ENCODE peak calls at places on chromosomes 3 and 15, in ten cellular contexts. A is body of pancreas; N is hepatocyte; Y is astrocyte of the spinal cord; L is HFFc6; U is glutamatergic neuron; G is CD8-positive, alpha-beta T cell; J is mucosa of descending colon; C is stomach; F is A549. E is an unnamed sample.

GRCh38 chr3:9653565-9654248 is 4.4 kb downstream of the MTMR14 start:
- DNase-seq in A (no peak), N (no peak), Y (no peak), L (no peak), U (no peak), G (no peak), J (no peak), C (no peak), F (no peak), E (no peak)

GRCh38 chr3:175193815-175194518 is 334.8 kb downstream of the NAALADL2 start:
- DNase-seq in A (no peak), N (no peak), Y (peak), L (peak), U (no peak), G (no peak), J (no peak), C (no peak), F (no peak), E (no peak)

GRCh38 chr3:112199622-112200316 is 66.7 kb upstream of the GCSAM start:
- DNase-seq in A (no peak), N (no peak), Y (peak), L (peak), U (no peak), G (no peak), J (no peak), C (no peak), F (peak), E (no peak)

GRCh38 chr3:25944328-25944727 is 154.4 kb downstream of the OXSM start:
- DNase-seq in A (no peak), N (no peak), Y (no peak), L (no peak), U (no peak), G (no peak), J (no peak), C (no peak), F (no peak), E (no peak)

GRCh38 chr3:195543642-195544536 is 764 bp upstream of the PPP1R2 start:
- DNase-seq in A (no peak), N (no peak), Y (peak), L (no peak), U (no peak), G (peak), J (peak), C (no peak), F (peak), E (peak)

GRCh38 chr15:51888593-51889195 is 59.2 kb downstream of the TMOD3 start:
- DNase-seq in A (no peak), N (peak), Y (no peak), L (no peak), U (no peak), G (no peak), J (no peak), C (no peak), F (peak), E (peak)

GRCh38 chr3:146968204-146968651 is 363.1 kb upstream of the PLSCR5 start:
- DNase-seq in A (no peak), N (no peak), Y (peak), L (peak), U (no peak), G (no peak), J (no peak), C (no peak), F (no peak), E (no peak)

GRCh38 chr3:132228923-132229322 is 88.3 kb upstream of the ACP3 start:
- DNase-seq in A (no peak), N (no peak), Y (peak), L (peak), U (no peak), G (no peak), J (no peak), C (no peak), F (no peak), E (no peak)

GRCh38 chr3:112354642-112355333 is 21.8 kb downstream of the CD200 start:
- DNase-seq in A (no peak), N (no peak), Y (no peak), L (no peak), U (no peak), G (no peak), J (no peak), C (no peak), F (no peak), E (no peak)

GRCh38 chr3:100838157-100838556 is 128.9 kb downstream of the TFG start:
- DNase-seq in A (no peak), N (no peak), Y (no peak), L (no peak), U (no peak), G (no peak), J (no peak), C (no peak), F (no peak), E (no peak)

GRCh38 chr3:35653347-35653746 is 14.0 kb downstream of the ARPP21 start:
- DNase-seq in A (no peak), N (no peak), Y (no peak), L (no peak), U (no peak), G (no peak), J (no peak), C (no peak), F (no peak), E (no peak)

GRCh38 chr15:41465822-41466421 is 27.8 kb upstream of the ITPKA start:
- DNase-seq in A (no peak), N (peak), Y (peak), L (peak), U (no peak), G (no peak), J (no peak), C (no peak), F (peak), E (peak)

GRCh38 chr3:70919661-70920060 is 607.2 kb upstream of the MDFIC2 start:
- DNase-seq in A (no peak), N (no peak), Y (no peak), L (no peak), U (no peak), G (no peak), J (no peak), C (no peak), F (no peak), E (no peak)

GRCh38 chr3:194422188-194422587 is 23.1 kb upstream of the GP5 start:
- DNase-seq in A (no peak), N (no peak), Y (peak), L (peak), U (no peak), G (no peak), J (no peak), C (no peak), F (no peak), E (no peak)

GRCh38 chr15:73293773-73294172 is 75.0 kb downstream of the HCN4 start:
- DNase-seq in A (no peak), N (peak), Y (no peak), L (no peak), U (no peak), G (no peak), J (no peak), C (no peak), F (no peak), E (no peak)

GRCh38 chr3:87626471-87626995 is 350.1 kb upstream of the POU1F1 start:
- DNase-seq in A (no peak), N (no peak), Y (peak), L (no peak), U (no peak), G (no peak), J (no peak), C (no peak), F (no peak), E (no peak)

GRCh38 chr15:33411596-33412545 is 101.1 kb downstream of the RYR3 start:
- DNase-seq in A (no peak), N (no peak), Y (no peak), L (no peak), U (no peak), G (no peak), J (no peak), C (no peak), F (no peak), E (no peak)

GRCh38 chr3:60081381-60082095 is 1031.7 kb upstream of the CFAP20DC start:
- DNase-seq in A (no peak), N (no peak), Y (no peak), L (no peak), U (no peak), G (no peak), J (no peak), C (no peak), F (no peak), E (no peak)

GRCh38 chr3:13011369-13012227 is 61.6 kb downstream of the IQSEC1 start:
- DNase-seq in A (no peak), N (no peak), Y (no peak), L (no peak), U (no peak), G (peak), J (peak), C (peak), F (no peak), E (no peak)

GRCh38 chr15:63939531-63940130 is 105.9 kb upstream of the HERC1 start:
- DNase-seq in A (peak), N (no peak), Y (peak), L (peak), U (no peak), G (peak), J (no peak), C (peak), F (no peak), E (no peak)

GRCh38 chr3:55482496-55483195 is 4.5 kb downstream of the WNT5A start:
- DNase-seq in A (peak), N (peak), Y (peak), L (peak), U (peak), G (no peak), J (peak), C (no peak), F (no peak), E (peak)

GRCh38 chr15:88484781-88485246 is 17.3 kb downstream of the MRPS11 start:
- DNase-seq in A (no peak), N (peak), Y (peak), L (peak), U (no peak), G (no peak), J (no peak), C (no peak), F (no peak), E (no peak)

GRCh38 chr3:184601576-184602405 is 40.2 kb downstream of the EPHB3 start:
- DNase-seq in A (no peak), N (no peak), Y (no peak), L (no peak), U (no peak), G (no peak), J (no peak), C (no peak), F (no peak), E (no peak)

GRCh38 chr3:25454411-25454927 is 26.4 kb downstream of the RARB start:
- DNase-seq in A (no peak), N (no peak), Y (no peak), L (peak), U (no peak), G (no peak), J (no peak), C (no peak), F (no peak), E (no peak)

GRCh38 chr3:128480717-128481437 is 12.1 kb downstream of the GATA2 start:
- DNase-seq in A (no peak), N (no peak), Y (no peak), L (no peak), U (no peak), G (no peak), J (no peak), C (no peak), F (no peak), E (no peak)

GRCh38 chr3:46098319-46098761 is 71.1 kb upstream of the XCR1 start:
- DNase-seq in A (peak), N (no peak), Y (peak), L (no peak), U (no peak), G (peak), J (no peak), C (no peak), F (no peak), E (no peak)

GRCh38 chr3:192413461-192413860 is 313.9 kb downstream of the FGF12 start:
- DNase-seq in A (no peak), N (no peak), Y (no peak), L (no peak), U (no peak), G (no peak), J (no peak), C (no peak), F (peak), E (no peak)

GRCh38 chr3:85589145-85589544 is 630.4 kb downstream of the CADM2 start:
- DNase-seq in A (no peak), N (no peak), Y (peak), L (no peak), U (no peak), G (no peak), J (no peak), C (no peak), F (no peak), E (peak)

GRCh38 chr3:172546105-172546504 is 22.9 kb upstream of the TNFSF10 start:
- DNase-seq in A (no peak), N (no peak), Y (peak), L (no peak), U (no peak), G (no peak), J (no peak), C (no peak), F (no peak), E (no peak)

GRCh38 chr3:172542999-172543398 is 19.8 kb upstream of the TNFSF10 start:
- DNase-seq in A (no peak), N (no peak), Y (no peak), L (peak), U (no peak), G (no peak), J (no peak), C (no peak), F (no peak), E (no peak)

GRCh38 chr3:172543884-172544283 is 20.7 kb upstream of the TNFSF10 start:
- DNase-seq in A (no peak), N (no peak), Y (no peak), L (no peak), U (no peak), G (no peak), J (no peak), C (no peak), F (no peak), E (no peak)

GRCh38 chr3:172542089-172542488 is 18.9 kb upstream of the TNFSF10 start:
- DNase-seq in A (no peak), N (no peak), Y (no peak), L (no peak), U (no peak), G (no peak), J (no peak), C (no peak), F (no peak), E (no peak)

GRCh38 chr3:172543419-172543818 is 20.2 kb upstream of the TNFSF10 start:
- DNase-seq in A (no peak), N (no peak), Y (no peak), L (no peak), U (no peak), G (no peak), J (no peak), C (no peak), F (no peak), E (no peak)
- TF ChIP-seq CTCF in A (no peak), N (no peak), Y (no peak), L (no peak), U (no peak), G (no peak), J (no peak), C (no peak), F (no peak), E (no peak)

DNA sequence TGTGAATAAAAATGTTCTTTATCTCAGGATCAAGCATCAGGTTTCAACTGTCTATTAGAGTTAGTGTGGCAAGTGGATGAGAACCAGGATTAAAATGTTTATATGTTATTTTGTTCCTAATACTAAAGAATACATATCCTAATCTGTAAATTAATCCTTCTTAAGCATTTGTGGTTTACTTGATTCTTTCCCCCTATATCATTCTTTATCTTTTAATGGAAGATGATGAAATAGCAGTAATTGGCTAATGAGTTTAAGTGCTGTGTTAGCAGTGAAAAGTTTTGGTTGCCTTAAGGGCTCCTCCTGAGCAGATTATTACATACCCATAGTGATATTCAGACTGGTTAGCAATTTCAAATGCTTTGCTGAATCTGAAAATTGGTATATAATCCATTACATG is 101.9 kb upstream of the BCHE start:
- DNase-seq in A (no peak), N (no peak), Y (no peak), L (no peak), U (no peak), G (no peak), J (no peak), C (no peak), F (no peak), E (no peak)
- TF ChIP-seq CTCF in A (no peak), N (no peak), Y (no peak), L (no peak), U (no peak), G (no peak), J (no peak), C (no peak), F (no peak), E (no peak)

GRCh38 chr15:79452244-79453051 is 20.3 kb downstream of the MINAR1 start:
- DNase-seq in A (no peak), N (no peak), Y (no peak), L (no peak), U (peak), G (no peak), J (no peak), C (no peak), F (no peak), E (no peak)

GRCh38 chr15:79447060-79447459 is 14.9 kb downstream of the MINAR1 start:
- DNase-seq in A (no peak), N (no peak), Y (no peak), L (no peak), U (no peak), G (no peak), J (no peak), C (no peak), F (no peak), E (no peak)

GRCh38 chr15:79453446-79453845 is 21.3 kb downstream of the MINAR1 start:
- DNase-seq in A (no peak), N (no peak), Y (no peak), L (no peak), U (no peak), G (no peak), J (no peak), C (no peak), F (no peak), E (no peak)

GRCh38 chr15:79451361-79451999 is 19.3 kb downstream of the MINAR1 start:
- DNase-seq in A (no peak), N (no peak), Y (no peak), L (no peak), U (no peak), G (no peak), J (no peak), C (no peak), F (no peak), E (no peak)

DNA sequence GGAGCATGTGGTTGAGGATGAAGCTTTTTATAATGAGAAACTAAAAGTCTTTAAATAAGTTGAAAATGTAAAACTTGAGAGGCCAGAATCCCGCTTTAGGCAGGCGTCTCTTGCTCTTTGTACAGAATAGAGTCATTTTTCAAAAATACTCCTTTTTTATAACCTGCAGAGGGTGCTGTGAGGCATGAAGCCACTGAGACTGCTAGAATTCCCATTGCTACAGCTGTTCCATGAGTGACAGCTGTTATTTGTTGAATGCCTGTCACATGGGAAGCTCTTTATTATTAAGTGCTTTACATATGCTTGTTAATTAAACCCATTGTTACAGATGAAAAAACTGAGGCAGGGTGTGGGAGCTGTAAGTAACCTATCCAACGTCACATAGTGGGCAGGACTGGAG is 18.5 kb downstream of the MINAR1 start:
- DNase-seq in A (no peak), N (no peak), Y (no peak), L (no peak), U (no peak), G (no peak), J (no peak), C (no peak), F (no peak), E (no peak)
- TF ChIP-seq CTCF in A (no peak), N (peak), Y (peak), L (peak), U (peak), G (no peak), J (no peak), C (no peak), F (peak), E (peak)

DNA sequence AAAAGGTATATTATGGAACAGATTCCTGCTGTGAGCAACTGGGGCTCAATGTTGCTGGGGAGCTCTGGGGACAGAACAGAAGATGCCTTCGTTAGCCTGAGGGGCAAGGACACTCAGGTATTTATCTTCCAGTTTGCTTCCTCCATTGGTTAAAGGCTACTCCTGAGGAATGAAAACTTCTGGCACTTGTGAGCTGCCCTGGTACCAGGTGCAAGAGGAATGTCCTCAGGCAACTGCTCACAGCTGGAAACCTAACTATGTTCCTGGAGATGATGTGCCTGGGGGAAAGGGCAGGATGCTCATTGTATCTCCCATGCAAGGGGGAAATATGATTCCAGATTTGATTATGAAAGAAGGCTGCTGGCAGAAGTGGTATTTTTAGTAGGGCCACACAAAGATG is 54.0 kb upstream of the BBX start:
- DNase-seq in A (no peak), N (no peak), Y (no peak), L (no peak), U (no peak), G (no peak), J (no peak), C (no peak), F (no peak), E (no peak)
- TF ChIP-seq CTCF in A (no peak), N (no peak), Y (no peak), L (no peak), U (no peak), G (no peak), J (no peak), C (no peak), F (no peak), E (no peak)

GRCh38 chr3:162996368-162996767 is 1499.8 kb downstream of the OTOL1 start:
- DNase-seq in A (no peak), N (no peak), Y (no peak), L (no peak), U (no peak), G (no peak), J (no peak), C (no peak), F (no peak), E (no peak)
- TF ChIP-seq CTCF in A (no peak), N (no peak), Y (no peak), L (no peak), U (no peak), G (no peak), J (no peak), C (no peak), F (no peak), E (no peak)

GRCh38 chr3:124115965-124116364 is 124.0 kb upstream of the ROPN1 start:
- DNase-seq in A (no peak), N (no peak), Y (no peak), L (peak), U (no peak), G (no peak), J (no peak), C (no peak), F (no peak), E (no peak)

GRCh38 chr3:124118397-124118796 is 126.5 kb upstream of the ROPN1 start:
- DNase-seq in A (no peak), N (no peak), Y (no peak), L (peak), U (no peak), G (no peak), J (no peak), C (no peak), F (no peak), E (no peak)

GRCh38 chr3:124113475-124113874 is 121.6 kb upstream of the ROPN1 start:
- DNase-seq in A (no peak), N (no peak), Y (no peak), L (no peak), U (no peak), G (no peak), J (no peak), C (no peak), F (no peak), E (no peak)

GRCh38 chr3:124117486-124117885 is 125.6 kb upstream of the ROPN1 start:
- DNase-seq in A (no peak), N (no peak), Y (peak), L (peak), U (no peak), G (no peak), J (no peak), C (no peak), F (no peak), E (no peak)

GRCh38 chr3:124115279-124115678 is 123.4 kb upstream of the ROPN1 start:
- DNase-seq in A (no peak), N (no peak), Y (no peak), L (no peak), U (no peak), G (no peak), J (no peak), C (no peak), F (no peak), E (no peak)
- TF ChIP-seq CTCF in A (no peak), N (no peak), Y (no peak), L (no peak), U (no peak), G (no peak), J (no peak), C (no peak), F (no peak), E (no peak)

GRCh38 chr15:82832601-82833209 is 23.3 kb downstream of the WHAMM start:
- DNase-seq in A (no peak), N (no peak), Y (peak), L (peak), U (no peak), G (no peak), J (no peak), C (no peak), F (peak), E (no peak)
- TF ChIP-seq CTCF in A (no peak), N (no peak), Y (no peak), L (peak), U (no peak), G (no peak), J (no peak), C (no peak), F (no peak), E (no peak)

DNA sequence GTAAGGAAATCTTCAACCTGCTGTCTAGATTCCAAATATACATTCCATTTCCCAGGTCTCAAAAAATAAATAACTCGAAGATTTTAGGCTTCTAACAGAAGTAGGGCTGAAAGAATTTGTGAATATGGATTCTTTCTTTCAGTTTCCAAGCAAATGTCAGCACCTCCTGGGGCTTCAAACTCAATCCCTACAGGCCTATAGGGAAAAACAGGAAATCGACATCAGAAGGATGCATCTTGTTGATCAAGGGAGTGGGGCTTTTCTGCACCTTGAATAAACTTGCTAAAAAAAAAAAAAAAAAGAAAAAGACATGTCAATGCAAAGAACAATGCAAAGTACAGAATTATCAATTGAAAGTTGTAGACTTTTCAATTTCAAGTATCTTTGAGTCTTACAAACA is 15.9 kb downstream of the TNIK start:
- DNase-seq in A (no peak), N (no peak), Y (no peak), L (no peak), U (no peak), G (no peak), J (no peak), C (no peak), F (no peak), E (no peak)
- TF ChIP-seq CTCF in A (no peak), N (no peak), Y (no peak), L (no peak), U (no peak), G (no peak), J (no peak), C (no peak), F (no peak), E (no peak)